ENCODE peak calls at places on chromosomes 1 and 21, in seven cellular contexts. G is right lobe of liver, F is endothelial cell of umbilical vein, W is breast epithelium, Y is GM12891, L is uterus, E is tibial nerve. S is an unnamed sample.

GRCh38 chr21:33762798-33763572 is 120.7 kb downstream of the ITSN1 start:
- DNase-seq in G (no peak), F (peak; percentile 46), W (no peak), Y (no peak), L (no peak), E (no peak), S (no peak)

GRCh38 chr1:4119516-4120220 is 219.6 kb upstream of the C1orf174 start:
- DNase-seq in G (no peak), F (no peak), W (no peak), Y (no peak), L (no peak), E (no peak), S (no peak)

GRCh38 chr1:39268906-39269305 is 64.4 kb downstream of the MACF1 start:
- DNase-seq in G (no peak), F (no peak), W (no peak), Y (no peak), L (no peak), E (no peak), S (no peak)

GRCh38 chr1:206684478-206685255 is at the start of gene MAPKAPK2:
- DNase-seq in G (peak; percentile 87), F (peak; percentile 48), W (peak; percentile 76), Y (peak; percentile 89), L (peak; percentile 81), E (peak; percentile 76), S (peak; percentile 85)

GRCh38 chr21:25459993-25460392 is 147.3 kb downstream of the MRPL39 start:
- DNase-seq in G (no peak), F (no peak), W (no peak), Y (no peak), L (no peak), E (no peak), S (no peak)

GRCh38 chr21:42316891-42317290 is 1.7 kb upstream of the TFF3 start:
- DNase-seq in G (no peak), F (no peak), W (no peak), Y (no peak), L (peak; percentile 6), E (no peak), S (no peak)

GRCh38 chr1:6052543-6053205 is 7.0 kb downstream of the KCNAB2 start:
- DNase-seq in G (no peak), F (peak; percentile 70), W (peak; percentile 27), Y (no peak), L (peak; percentile 37), E (peak; percentile 74), S (peak; percentile 72)

GRCh38 chr1:3313579-3313955 is 140.9 kb upstream of the ARHGEF16 start:
- DNase-seq in G (no peak), F (peak; percentile 52), W (peak; percentile 83), Y (no peak), L (peak; percentile 93), E (peak; percentile 86), S (no peak)

GRCh38 chr1:199580280-199580679 is 447.2 kb upstream of the NR5A2 start:
- DNase-seq in G (no peak), F (no peak), W (no peak), Y (no peak), L (no peak), E (no peak), S (no peak)

GRCh38 chr1:201176931-201177330 is 13.7 kb upstream of the IGFN1 start:
- DNase-seq in G (no peak), F (no peak), W (no peak), Y (no peak), L (no peak), E (no peak), S (no peak)

GRCh38 chr1:196738730-196739129 is 35.9 kb upstream of the CFHR3 start:
- DNase-seq in G (no peak), F (no peak), W (no peak), Y (no peak), L (no peak), E (no peak), S (no peak)

GRCh38 chr1:161261859-161262225 is 3.3 kb downstream of the PCP4L1 start:
- DNase-seq in G (no peak), F (no peak), W (no peak), Y (no peak), L (no peak), E (no peak), S (no peak)

GRCh38 chr1:8962812-8963669 is 17.4 kb downstream of the CA6 start:
- DNase-seq in G (no peak), F (peak; percentile 40), W (no peak), Y (peak; percentile 67), L (no peak), E (peak; percentile 23), S (peak; percentile 33)

GRCh38 chr21:46039891-46040660 is 57.8 kb upstream of the COL6A2 start:
- DNase-seq in G (no peak), F (no peak), W (no peak), Y (no peak), L (no peak), E (no peak), S (no peak)

GRCh38 chr1:238177351-238177750 is 286.6 kb upstream of the ZP4 start:
- DNase-seq in G (no peak), F (no peak), W (peak; percentile 40), Y (no peak), L (no peak), E (no peak), S (no peak)

GRCh38 chr21:31283025-31283424 is 61.0 kb downstream of the TIAM1 start:
- DNase-seq in G (no peak), F (no peak), W (no peak), Y (no peak), L (no peak), E (no peak), S (peak; percentile 22)

GRCh38 chr1:202046748-202047708 is 36.6 kb downstream of the ELF3 start:
- DNase-seq in G (no peak), F (no peak), W (no peak), Y (no peak), L (no peak), E (no peak), S (no peak)

GRCh38 chr1:3732747-3733602 is 19.3 kb upstream of the CCDC27 start:
- DNase-seq in G (no peak), F (no peak), W (no peak), Y (no peak), L (no peak), E (no peak), S (peak; percentile 51)

GRCh38 chr1:20443703-20444587 is 42.1 kb downstream of the CAMK2N1 start:
- DNase-seq in G (no peak), F (no peak), W (no peak), Y (no peak), L (no peak), E (no peak), S (no peak)

GRCh38 chr1:82161651-82162238 is 361.0 kb downstream of the ADGRL2 start:
- DNase-seq in G (no peak), F (peak; percentile 5), W (no peak), Y (no peak), L (no peak), E (no peak), S (no peak)

DNA sequence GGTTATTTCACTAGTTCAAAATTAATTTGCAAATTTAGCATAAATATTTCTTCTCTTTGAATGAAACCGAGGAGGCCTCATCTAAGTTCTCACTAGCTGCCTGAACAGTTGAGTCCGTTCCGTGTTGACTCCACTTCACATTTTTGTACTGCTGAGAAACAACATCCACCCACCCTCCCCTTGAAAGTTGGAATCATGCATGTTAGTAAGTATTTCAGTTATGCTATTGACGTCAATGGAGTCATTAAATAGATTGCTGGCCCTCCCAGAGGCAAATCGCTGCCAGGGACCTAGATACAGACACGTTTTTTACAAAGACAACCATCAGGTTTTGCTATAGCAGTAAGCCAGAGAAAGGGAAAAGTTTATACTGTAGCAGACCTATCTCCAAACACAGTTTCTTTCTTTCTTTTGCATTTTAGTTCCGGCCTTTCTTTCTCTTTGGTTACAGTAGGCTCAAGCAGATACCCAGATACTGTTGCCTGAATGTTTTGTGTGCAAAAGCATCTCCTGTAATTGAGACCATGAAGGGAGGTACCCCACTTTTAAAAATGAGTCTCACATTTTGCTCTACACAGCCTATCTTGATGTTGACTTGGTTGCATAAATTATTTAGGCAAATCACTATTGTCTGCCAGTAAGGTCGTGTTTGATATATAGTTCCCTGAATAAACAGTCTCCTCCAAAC is 262.6 kb upstream of the SGIP1 start:
- DNase-seq in G (peak; percentile 65), F (peak; percentile 98), W (peak; percentile 89), Y (no peak), L (peak; percentile 94), E (peak; percentile 92), S (no peak)
- TF ChIP-seq POLR2A in G (peak; percentile 67), F (peak; percentile 73), W (no peak), Y (peak; percentile 47), L (peak; percentile 37), E (peak; percentile 49), S (no peak)

GRCh38 chr1:38015978-38016640 is 3.6 kb downstream of the UTP11 start:
- DNase-seq in G (no peak), F (peak; percentile 89), W (no peak), Y (no peak), L (no peak), E (no peak), S (peak; percentile 27)
- TF ChIP-seq POLR2A in G (no peak), F (no peak), W (no peak), Y (no peak), L (no peak), E (no peak), S (no peak)

GRCh38 chr1:181152892-181153633 is 64.6 kb downstream of the IER5 start:
- DNase-seq in G (no peak), F (peak; percentile 98), W (peak; percentile 60), Y (no peak), L (peak; percentile 97), E (peak; percentile 60), S (peak; percentile 99)
- TF ChIP-seq POLR2A in G (no peak), F (no peak), W (no peak), Y (peak; percentile 45), L (peak; percentile 54), E (peak; percentile 28), S (peak; percentile 41)

GRCh38 chr1:155940531-155940992 is 876 bp upstream of the RXFP4 start:
- DNase-seq in G (no peak), F (peak; percentile 84), W (no peak), Y (no peak), L (peak; percentile 47), E (peak; percentile 26), S (no peak)
- TF ChIP-seq POLR2A in G (peak; percentile 11), F (peak; percentile 87), W (no peak), Y (no peak), L (no peak), E (no peak), S (no peak)

DNA sequence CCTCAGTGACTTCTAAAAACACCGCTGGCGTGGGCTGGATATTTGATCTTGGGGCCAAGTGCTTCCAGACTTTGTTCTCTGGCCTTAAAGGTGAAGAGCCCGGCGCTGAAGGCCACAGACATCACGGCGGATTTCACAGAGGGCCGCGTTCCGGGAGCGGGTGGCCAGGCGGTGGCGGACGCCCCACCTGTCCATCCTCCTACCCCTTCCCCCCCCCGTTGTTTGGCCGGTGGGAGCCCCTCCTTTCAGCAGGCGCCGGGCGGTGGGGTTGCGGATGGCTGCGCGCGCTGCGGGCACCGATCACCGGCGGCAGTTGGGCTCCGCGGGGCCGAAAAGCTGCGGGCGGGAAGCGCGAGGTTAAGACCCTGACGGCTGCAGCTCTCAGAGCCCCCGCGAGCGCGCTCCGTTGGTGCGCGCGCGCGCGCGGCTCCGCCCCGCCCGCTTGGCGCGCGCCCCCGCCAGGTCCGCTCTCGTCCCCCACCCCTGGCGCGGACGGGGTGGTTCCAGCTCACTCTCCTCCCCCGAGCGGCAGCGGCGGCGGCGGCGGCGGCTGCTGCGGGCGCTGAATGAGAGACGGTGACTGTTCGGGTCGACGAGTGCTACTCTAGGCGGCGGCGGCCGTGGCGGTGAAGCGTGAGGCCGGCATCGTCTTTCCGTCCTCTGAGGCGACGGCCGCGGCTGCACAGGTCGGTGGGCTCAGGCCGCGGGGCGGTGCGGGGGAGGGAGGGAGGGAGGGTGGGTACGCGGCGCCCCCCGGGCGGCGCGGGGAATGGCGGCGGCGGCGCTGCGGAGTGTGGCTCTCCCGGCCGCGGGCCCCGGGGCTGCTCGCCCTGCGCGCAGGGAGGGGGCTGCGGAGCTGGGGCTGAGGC is at the start of gene RALGPS2:
- DNase-seq in G (peak; percentile 87), F (peak; percentile 84), W (no peak), Y (peak; percentile 45), L (peak; percentile 63), E (peak; percentile 21), S (peak; percentile 85)
- TF ChIP-seq POLR2A in G (peak; percentile 72), F (no peak), W (no peak), Y (no peak), L (peak; percentile 53), E (no peak), S (peak; percentile 54)

S was measured in erythroblast.